ENCODE peak calls at places on chromosomes 13 and 19, in six cellular contexts. O is BJ; L is endodermal cell; J is CD4-positive, alpha-beta memory T cell; G is central memory CD4-positive, alpha-beta T cell; M is glutamatergic neuron. Q is an unnamed sample.

GRCh38 chr19:5186293-5187050 is 154.1 kb downstream of the PTPRS start:
- DNase-seq in O (peak; percentile 79), M (no peak), L (no peak), G (no peak), J (no peak), Q (no peak)

GRCh38 chr13:82356667-82357066 is 1525.6 kb downstream of the SLITRK1 start:
- DNase-seq in O (no peak), L (no peak), M (no peak), G (no peak), J (no peak), Q (no peak)

GRCh38 chr13:33353210-33353609 is 67.7 kb upstream of the STARD13 start:
- DNase-seq in L (no peak), G (no peak), J (no peak), O (no peak), M (no peak), Q (peak; percentile 76)

GRCh38 chr19:47608908-47609879 is at the start of gene BICRA:
- DNase-seq in O (no peak), M (peak; percentile 90), L (peak; percentile 92), G (peak; percentile 80), J (peak; percentile 85), Q (peak; percentile 83)

GRCh38 chr13:25602206-25602605 is 230.4 kb downstream of the ATP8A2 start:
- DNase-seq in O (no peak), M (no peak), J (no peak), G (no peak), L (no peak), Q (no peak)

GRCh38 chr13:44669534-44669933 is 93.4 kb upstream of the TSC22D1 start:
- DNase-seq in G (no peak), J (no peak), O (no peak), M (no peak), L (no peak), Q (no peak)

GRCh38 chr19:29492761-29493160 is 33.0 kb upstream of the VSTM2B start:
- DNase-seq in M (no peak), G (no peak), L (peak; percentile 34), J (no peak), O (no peak), Q (no peak)

GRCh38 chr13:33340631-33341030 is 55.1 kb upstream of the STARD13 start:
- DNase-seq in M (no peak), G (no peak), O (peak; percentile 35), J (no peak), L (no peak), Q (no peak)

GRCh38 chr13:99654076-99654475 is 152.8 kb downstream of the TM9SF2 start:
- DNase-seq in G (no peak), J (no peak), L (no peak), M (no peak), O (no peak), Q (no peak)

GRCh38 chr13:39336207-39336606 is 266.8 kb downstream of the LHFPL6 start:
- DNase-seq in G (no peak), M (no peak), J (no peak), L (no peak), O (no peak), Q (no peak)

GRCh38 chr13:23541221-23541620 is 29.0 kb upstream of the TNFRSF19 start:
- DNase-seq in G (no peak), L (no peak), M (no peak), J (no peak), O (no peak), Q (no peak)

GRCh38 chr13:104691765-104692164 is 1625.5 kb upstream of the SLC10A2 start:
- DNase-seq in G (no peak), O (no peak), L (no peak), J (no peak), M (no peak), Q (no peak)

GRCh38 chr13:80473695-80474094 is 132.8 kb upstream of the SPRY2 start:
- DNase-seq in O (no peak), L (no peak), G (no peak), J (no peak), M (no peak), Q (no peak)

GRCh38 chr19:2590630-2591399 is 111.7 kb downstream of the GNG7 start:
- DNase-seq in M (no peak), L (no peak), O (no peak), J (no peak), G (no peak), Q (no peak)

GRCh38 chr19:2224754-2225349 is 11.3 kb downstream of the PLEKHJ1 start:
- DNase-seq in J (no peak), M (no peak), G (no peak), L (no peak), O (no peak), Q (no peak)

GRCh38 chr13:78689011-78689410 is 30.1 kb upstream of the OBI1 start:
- DNase-seq in O (no peak), M (no peak), L (no peak), J (no peak), G (no peak), Q (no peak)

GRCh38 chr13:35649162-35649561 is 172.7 kb upstream of the MAB21L1 start:
- DNase-seq in G (no peak), L (no peak), M (no peak), J (no peak), O (no peak), Q (no peak)

GRCh38 chr13:114321256-114321655 is 7.0 kb downstream of the CHAMP1 start:
- DNase-seq in L (no peak), J (no peak), M (no peak), G (no peak), O (no peak), Q (no peak)

GRCh38 chr19:9793051-9793591 is 24.6 kb upstream of the ZNF846 start:
- DNase-seq in J (no peak), O (no peak), M (peak; percentile 67), G (no peak), L (no peak), Q (no peak)

GRCh38 chr19:7595466-7596133 is at the start of gene CAMSAP3:
- DNase-seq in O (peak; percentile 5), G (no peak), M (peak; percentile 74), J (peak; percentile 29), L (peak; percentile 93), Q (peak; percentile 25)

GRCh38 chr13:76222511-76222910 is 586.4 kb downstream of the LMO7 start:
- DNase-seq in G (no peak), O (no peak), M (no peak), J (no peak), L (no peak), Q (no peak)

GRCh38 chr19:1258161-1258492 is 9.7 kb downstream of the MIDN start:
- DNase-seq in G (no peak), M (no peak), J (no peak), L (no peak), O (no peak), Q (no peak)

GRCh38 chr13:45411631-45412030 is 6.5 kb downstream of the SLC25A30 start:
- DNase-seq in G (no peak), J (no peak), O (no peak), M (no peak), L (no peak), Q (no peak)

GRCh38 chr13:52085416-52085815 is 43.5 kb downstream of the NEK5 start:
- DNase-seq in J (no peak), O (peak; percentile 4), G (no peak), L (no peak), M (no peak), Q (no peak)

GRCh38 chr19:1081301-1082164 is 13.6 kb downstream of the POLR2E start:
- DNase-seq in L (no peak), O (no peak), G (no peak), J (no peak), M (no peak), Q (no peak)

Q was measured in naive B cell.